ENCODE peak calls at places on chromosomes 5 and 9, in four cellular contexts. T, B, R and H are unnamed samples.

GRCh38 chr5:115179959-115180709 is 10.4 kb upstream of the TRIM36 start:
- DNase-seq in R (peak), T (no peak), B (peak), H (peak)

GRCh38 chr9:124688238-124688904 is 82.7 kb downstream of the NR6A1 start:
- DNase-seq in R (no peak), B (no peak), T (no peak), H (no peak)

GRCh38 chr5:168932400-168932799 is 353.2 kb upstream of the PANK3 start:
- DNase-seq in R (no peak), T (no peak), B (no peak), H (peak)

GRCh38 chr9:88537743-88538055 is 2.7 kb downstream of the NXNL2 start:
- DNase-seq in B (peak), R (peak), T (peak), H (no peak)

GRCh38 chr9:81717061-81717746 is 27.9 kb upstream of the TLE1 start:
- DNase-seq in T (no peak), B (no peak), R (peak), H (peak)

GRCh38 chr9:119283118-119283794 is 86.0 kb downstream of the BRINP1 start:
- DNase-seq in B (peak), R (peak), T (no peak), H (peak)

GRCh38 chr9:127927457-127928231 is 2.9 kb downstream of the PIP5KL1 start:
- DNase-seq in B (no peak), R (peak), T (no peak), H (peak)

GRCh38 chr5:173781432-173781825 is 106.7 kb upstream of the CPEB4 start:
- DNase-seq in T (no peak), R (no peak), B (no peak), H (no peak)

GRCh38 chr5:76477576-76477975 is 74.5 kb downstream of the IQGAP2 start:
- DNase-seq in T (no peak), B (no peak), R (no peak), H (no peak)

GRCh38 chr9:115237383-115238087 is 119.6 kb upstream of the TNC start:
- DNase-seq in T (peak), B (peak), R (no peak), H (no peak)

GRCh38 chr5:77015938-77016569 is 14.2 kb upstream of the AGGF1 start:
- DNase-seq in T (peak), R (peak), B (peak), H (no peak)

GRCh38 chr9:136078498-136079011 is 16.5 kb downstream of the NACC2 start:
- DNase-seq in B (no peak), R (peak), T (no peak), H (peak)

GRCh38 chr9:13841801-13842462 is 472.0 kb downstream of the NFIB start:
- DNase-seq in R (no peak), B (no peak), T (no peak), H (peak)

GRCh38 chr9:124218438-124219289 is 39.1 kb upstream of the NEK6 start:
- DNase-seq in B (peak), R (no peak), T (peak), H (no peak)

GRCh38 chr5:81398741-81399140 is 4.8 kb upstream of the ACOT12 start:
- DNase-seq in R (no peak), T (no peak), B (no peak), H (no peak)

GRCh38 chr5:6785161-6785860 is 72.1 kb downstream of the TENT4A start:
- DNase-seq in R (no peak), B (no peak), T (no peak), H (no peak)

GRCh38 chr5:45279109-45279508 is 417.1 kb downstream of the HCN1 start:
- DNase-seq in B (no peak), R (no peak), T (no peak), H (no peak)

GRCh38 chr9:35598863-35599590 is 6.0 kb upstream of the TESK1 start:
- DNase-seq in R (no peak), T (no peak), B (no peak), H (peak)

GRCh38 chr5:122751293-122751753 is 23.6 kb upstream of the SNX2 start:
- DNase-seq in T (no peak), B (no peak), R (no peak), H (peak)

GRCh38 chr9:8348756-8349155 is 549.2 kb upstream of the DMAC1 start:
- DNase-seq in R (no peak), B (no peak), T (no peak), H (no peak)

GRCh38 chr5:61030163-61030482 is 85.1 kb downstream of the NDUFAF2 start:
- DNase-seq in T (peak), R (no peak), B (peak), H (no peak)

GRCh38 chr9:99075246-99075912 is 29.5 kb upstream of the TGFBR1 start:
- DNase-seq in R (no peak), T (no peak), B (peak), H (no peak)

GRCh38 chr9:76109953-76110352 is 219.5 kb downstream of the PCSK5 start:
- DNase-seq in T (peak), B (peak), R (no peak), H (no peak)

GRCh38 chr5:37045703-37046102 is 169.1 kb downstream of the NIPBL start:
- DNase-seq in R (no peak), B (no peak), T (no peak), H (no peak)

GRCh38 chr5:179827684-179828083 is 7.0 kb downstream of the SQSTM1 start:
- DNase-seq in B (peak), R (no peak), T (peak), H (peak)

GRCh38 chr5:179828756-179829421 is 8.2 kb downstream of the SQSTM1 start:
- DNase-seq in T (no peak), B (no peak), R (no peak), H (peak)

GRCh38 chr5:179832039-179832745 is 11.5 kb downstream of the SQSTM1 start:
- DNase-seq in T (no peak), B (no peak), R (no peak), H (peak)

GRCh38 chr5:179833056-179833708 is 12.5 kb downstream of the SQSTM1 start:
- DNase-seq in R (no peak), B (no peak), T (no peak), H (peak)

GRCh38 chr5:179829732-179830435 is 9.2 kb downstream of the SQSTM1 start:
- DNase-seq in T (no peak), B (no peak), R (no peak), H (no peak)
- H3K4me3 ChIP-seq in T (no peak), B (no peak), R (no peak), H (no peak)

GRCh38 chr5:139848508-139849100 is 53.0 kb downstream of the PSD2 start:
- DNase-seq in T (no peak), R (no peak), B (no peak), H (peak)
- H3K4me3 ChIP-seq in T (no peak), R (peak), B (no peak), H (peak)

GRCh38 chr5:170388818-170389217 is 349 bp downstream of the KCNMB1 start:
- DNase-seq in T (no peak), R (no peak), B (no peak), H (no peak)
- H3K4me3 ChIP-seq in T (no peak), R (no peak), B (no peak), H (no peak)

DNA sequence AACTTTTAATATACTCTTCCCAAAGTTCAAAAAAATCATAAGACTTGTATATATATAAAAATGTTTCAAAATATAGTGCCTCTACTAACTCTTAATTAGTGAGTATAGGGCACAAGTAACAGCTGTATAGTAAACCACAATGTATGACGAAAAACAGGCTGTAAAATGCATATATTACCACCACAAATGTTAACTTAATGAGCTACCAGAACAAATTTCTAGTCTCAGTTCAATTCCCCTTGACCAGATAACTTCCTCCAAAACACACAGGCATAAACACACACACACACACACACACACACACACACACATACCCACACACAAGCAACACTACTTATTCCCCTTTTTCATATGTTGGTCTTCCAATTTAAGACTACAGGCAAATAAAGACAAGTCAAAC is 78.8 kb downstream of the FBXL17 start:
- DNase-seq in B (no peak), R (no peak), T (no peak), H (no peak)
- H3K4me3 ChIP-seq in B (no peak), R (no peak), T (no peak), H (no peak)

GRCh38 chr9:131423171-131423581 is 29.3 kb downstream of the PRRC2B start:
- DNase-seq in R (peak), B (peak), T (peak), H (peak)
- H3K4me3 ChIP-seq in R (no peak), B (no peak), T (no peak), H (no peak)